ENCODE peak calls at places on chromosomes 3 and 15, in six cellular contexts. One of them, this sample, is unnamed.
A peak's percentile ranks its signal among the peaks of the same experiment; 100 is the strongest.

GRCh38 chr15:92463826-92464225 is 70.1 kb downstream of the ST8SIA2 start:
- DNase-seq in stimulated activated CD4-positive, alpha-beta T cell treated with anti-CD3 and anti-CD28 coated beads, Interleukin-1b, Interleukin-23, amount 100 ng/mL, for 1 hour: no peak
- DNase-seq in OCI-LY7: no peak
- DNase-seq in stimulated activated naive CD4-positive, alpha-beta T cell: no peak
- DNase-seq in GM03348: peak; percentile 24
- DNase-seq in activated gamma-delta T cell treated with Interleukin-2 at 50 U/mL for 16 hours: no peak
- DNase-seq in this sample: no peak

GRCh38 chr3:52534281-52535183 is 875 bp upstream of the NT5DC2 start:
- DNase-seq in stimulated activated CD4-positive, alpha-beta T cell treated with anti-CD3 and anti-CD28 coated beads, Interleukin-1b, Interleukin-23, amount 100 ng/mL, for 1 hour: no peak
- DNase-seq in OCI-LY7: peak; percentile 64
- DNase-seq in stimulated activated naive CD4-positive, alpha-beta T cell: no peak
- DNase-seq in GM03348: peak; percentile 55
- DNase-seq in activated gamma-delta T cell treated with Interleukin-2 at 50 U/mL for 16 hours: no peak
- DNase-seq in this sample: no peak

GRCh38 chr3:150149651-150150051 is 179.0 kb upstream of the PFN2 start:
- DNase-seq in stimulated activated CD4-positive, alpha-beta T cell treated with anti-CD3 and anti-CD28 coated beads, Interleukin-1b, Interleukin-23, amount 100 ng/mL, for 1 hour: no peak
- DNase-seq in OCI-LY7: no peak
- DNase-seq in stimulated activated naive CD4-positive, alpha-beta T cell: no peak
- DNase-seq in GM03348: peak; percentile 58
- DNase-seq in activated gamma-delta T cell treated with Interleukin-2 at 50 U/mL for 16 hours: no peak
- DNase-seq in this sample: peak; percentile 32

GRCh38 chr15:88258021-88258641 is 1.6 kb upstream of the NTRK3 start:
- DNase-seq in stimulated activated CD4-positive, alpha-beta T cell treated with anti-CD3 and anti-CD28 coated beads, Interleukin-1b, Interleukin-23, amount 100 ng/mL, for 1 hour: no peak
- DNase-seq in OCI-LY7: peak; percentile 29
- DNase-seq in stimulated activated naive CD4-positive, alpha-beta T cell: no peak
- DNase-seq in GM03348: no peak
- DNase-seq in activated gamma-delta T cell treated with Interleukin-2 at 50 U/mL for 16 hours: no peak
- DNase-seq in this sample: peak; percentile 19

GRCh38 chr15:40739042-40739441 is 16.0 kb downstream of the RMDN3 start:
- DNase-seq in stimulated activated CD4-positive, alpha-beta T cell treated with anti-CD3 and anti-CD28 coated beads, Interleukin-1b, Interleukin-23, amount 100 ng/mL, for 1 hour: no peak
- DNase-seq in OCI-LY7: no peak
- DNase-seq in stimulated activated naive CD4-positive, alpha-beta T cell: no peak
- DNase-seq in GM03348: no peak
- DNase-seq in activated gamma-delta T cell treated with Interleukin-2 at 50 U/mL for 16 hours: no peak
- DNase-seq in this sample: no peak

GRCh38 chr3:150251654-150252053 is 156.4 kb upstream of the TSC22D2 start:
- DNase-seq in stimulated activated CD4-positive, alpha-beta T cell treated with anti-CD3 and anti-CD28 coated beads, Interleukin-1b, Interleukin-23, amount 100 ng/mL, for 1 hour: no peak
- DNase-seq in OCI-LY7: no peak
- DNase-seq in stimulated activated naive CD4-positive, alpha-beta T cell: no peak
- DNase-seq in GM03348: no peak
- DNase-seq in activated gamma-delta T cell treated with Interleukin-2 at 50 U/mL for 16 hours: no peak
- DNase-seq in this sample: no peak

GRCh38 chr15:40985541-40986330 is 32.5 kb downstream of the CHAC1 start:
- DNase-seq in stimulated activated CD4-positive, alpha-beta T cell treated with anti-CD3 and anti-CD28 coated beads, Interleukin-1b, Interleukin-23, amount 100 ng/mL, for 1 hour: no peak
- DNase-seq in OCI-LY7: no peak
- DNase-seq in stimulated activated naive CD4-positive, alpha-beta T cell: no peak
- DNase-seq in GM03348: no peak
- DNase-seq in activated gamma-delta T cell treated with Interleukin-2 at 50 U/mL for 16 hours: no peak
- DNase-seq in this sample: no peak

GRCh38 chr15:39582286-39582976 is 1.6 kb downstream of the THBS1 start:
- DNase-seq in stimulated activated CD4-positive, alpha-beta T cell treated with anti-CD3 and anti-CD28 coated beads, Interleukin-1b, Interleukin-23, amount 100 ng/mL, for 1 hour: no peak
- DNase-seq in OCI-LY7: no peak
- DNase-seq in stimulated activated naive CD4-positive, alpha-beta T cell: no peak
- DNase-seq in GM03348: no peak
- DNase-seq in activated gamma-delta T cell treated with Interleukin-2 at 50 U/mL for 16 hours: no peak
- DNase-seq in this sample: no peak

GRCh38 chr3:193310914-193311723 is 67.4 kb downstream of the ATP13A5 start:
- DNase-seq in stimulated activated CD4-positive, alpha-beta T cell treated with anti-CD3 and anti-CD28 coated beads, Interleukin-1b, Interleukin-23, amount 100 ng/mL, for 1 hour: no peak
- DNase-seq in OCI-LY7: no peak
- DNase-seq in stimulated activated naive CD4-positive, alpha-beta T cell: no peak
- DNase-seq in GM03348: no peak
- DNase-seq in activated gamma-delta T cell treated with Interleukin-2 at 50 U/mL for 16 hours: no peak
- DNase-seq in this sample: no peak

This sample was measured in NCI-H187.